ENCODE peak calls at places on chromosomes 12 and 14, in seven cellular contexts. Q is stimulated activated naive CD8-positive, alpha-beta T cell treated with anti-CD3 and anti-CD28 coated beads, Interleukin-15, Interleukin-2, amounts not matched to agents 100 U/mL and 50 U/mL, for 24 hours; B is iPS DF 19.7; J is activated naive CD4-positive, alpha-beta T cell treated with Interleukin-2 at 50 U/mL for 16 hours; I is RWPE2; O is NCI-H2227 treated with DMSO at 0.1 percent for 48 hours; N is H9. T is an unnamed sample.

GRCh38 chr12:93911436-93911835 is 234.3 kb downstream of the CRADD start:
- DNase-seq in Q (no peak), B (no peak), J (no peak), I (no peak), O (no peak), N (no peak), T (no peak)

GRCh38 chr12:132614029-132614428 is 3.6 kb upstream of the LRCOL1 start:
- DNase-seq in Q (no peak), B (no peak), J (no peak), I (no peak), O (no peak), N (no peak), T (no peak)

GRCh38 chr14:58807271-58807670 is 169.5 kb downstream of the DACT1 start:
- DNase-seq in Q (no peak), B (no peak), J (no peak), I (no peak), O (no peak), N (no peak), T (no peak)

GRCh38 chr14:36520601-36521525 is 831 bp upstream of the NKX2-1 start:
- DNase-seq in Q (no peak), B (no peak), J (no peak), I (no peak), O (peak), N (peak), T (no peak)

GRCh38 chr12:31324116-31324844 is 1.7 kb downstream of the SINHCAF start:
- DNase-seq in Q (peak), B (no peak), J (peak), I (peak), O (no peak), N (peak), T (peak)

GRCh38 chr14:103693514-103693913 is 21.7 kb downstream of the XRCC3 start:
- DNase-seq in Q (no peak), B (no peak), J (no peak), I (peak), O (no peak), N (no peak), T (no peak)

GRCh38 chr14:100221419-100222218 is 17.3 kb upstream of the YY1 start:
- DNase-seq in Q (peak), B (no peak), J (peak), I (no peak), O (peak), N (peak), T (no peak)

GRCh38 chr12:13179159-13180074 is 17.1 kb upstream of the EMP1 start:
- DNase-seq in Q (peak), B (no peak), J (peak), I (peak), O (peak), N (peak), T (peak)

GRCh38 chr14:90383731-90384542 is 12.9 kb upstream of the CALM1 start:
- DNase-seq in Q (peak), B (no peak), J (peak), I (no peak), O (peak), N (peak), T (peak)